ENCODE peak calls at places on chromosomes 1 and 21, in seven cellular contexts. M, X, U, W, Z, T and S are unnamed samples.

GRCh38 chr1:65791860-65792670 is 630 bp upstream of the PDE4B start:
- DNase-seq in M (no peak), X (peak; percentile 38), U (peak; percentile 62), W (no peak), Z (peak; percentile 52), T (no peak), S (no peak)

GRCh38 chr1:41917835-41918449 is 780 bp downstream of the HIVEP3 start:
- DNase-seq in M (peak; percentile 41), X (peak; percentile 56), U (peak; percentile 86), W (peak; percentile 41), Z (peak; percentile 19), T (no peak), S (peak; percentile 38)

GRCh38 chr1:54601730-54602129 is 21.6 kb downstream of the FAM151A start:
- DNase-seq in M (no peak), X (no peak), U (no peak), W (no peak), Z (no peak), T (no peak), S (no peak)

GRCh38 chr1:85654066-85654782 is 54.0 kb downstream of the ZNHIT6 start:
- DNase-seq in M (no peak), X (no peak), U (no peak), W (peak; percentile 35), Z (peak; percentile 39), T (no peak), S (no peak)

GRCh38 chr1:150233359-150234308 is 2.3 kb downstream of the ANP32E start:
- DNase-seq in M (peak; percentile 29), X (no peak), U (peak; percentile 2), W (peak; percentile 9), Z (peak; percentile 31), T (peak; percentile 60), S (peak; percentile 13)

GRCh38 chr1:147771216-147772125 is 11.1 kb upstream of the GJA5 start:
- DNase-seq in M (no peak), X (no peak), U (no peak), W (peak; percentile 72), Z (no peak), T (peak; percentile 41), S (no peak)

GRCh38 chr1:233304489-233305102 is 9.1 kb upstream of the PCNX2 start:
- DNase-seq in M (peak; percentile 68), X (no peak), U (peak; percentile 42), W (peak; percentile 17), Z (peak; percentile 52), T (peak; percentile 74), S (peak; percentile 58)

GRCh38 chr1:185652348-185652747 is 81.8 kb upstream of the HMCN1 start:
- DNase-seq in M (peak; percentile 21), X (no peak), U (no peak), W (no peak), Z (peak; percentile 10), T (peak; percentile 68), S (no peak)

GRCh38 chr21:32298148-32298559 is 501 bp upstream of the MRAP start:
- DNase-seq in M (no peak), X (no peak), U (no peak), W (no peak), Z (peak; percentile 81), T (no peak), S (no peak)

GRCh38 chr1:58047265-58047858 is 499.2 kb downstream of the OMA1 start:
- DNase-seq in M (peak; percentile 14), X (no peak), U (peak; percentile 47), W (no peak), Z (peak; percentile 6), T (peak; percentile 82), S (peak; percentile 45)

GRCh38 chr1:26110731-26111529 is 694 bp upstream of the PDIK1L start:
- DNase-seq in M (peak; percentile 85), X (peak; percentile 71), U (peak; percentile 94), W (peak; percentile 71), Z (peak; percentile 63), T (peak; percentile 80), S (peak; percentile 90)

GRCh38 chr1:19007491-19008441 is 51.3 kb upstream of the IFFO2 start:
- DNase-seq in M (no peak), X (no peak), U (no peak), W (no peak), Z (no peak), T (no peak), S (no peak)

GRCh38 chr1:39639333-39640130 is at the start of gene HEYL:
- DNase-seq in M (peak; percentile 75), X (peak; percentile 92), U (peak; percentile 91), W (no peak), Z (peak; percentile 21), T (no peak), S (peak; percentile 79)

GRCh38 chr21:37670883-37671282 is 245.4 kb downstream of the KCNJ6 start:
- DNase-seq in M (no peak), X (no peak), U (no peak), W (peak; percentile 25), Z (peak; percentile 39), T (no peak), S (no peak)

GRCh38 chr1:37497832-37498231 is 16.7 kb downstream of the MEAF6 start:
- DNase-seq in M (no peak), X (no peak), U (no peak), W (no peak), Z (no peak), T (no peak), S (no peak)

GRCh38 chr1:34762474-34763141 is 3.1 kb downstream of the GJB4 start:
- DNase-seq in M (no peak), X (no peak), U (no peak), W (peak; percentile 59), Z (no peak), T (no peak), S (no peak)

GRCh38 chr1:223175633-223176032 is 32.6 kb upstream of the TLR5 start:
- DNase-seq in M (no peak), X (no peak), U (no peak), W (no peak), Z (no peak), T (no peak), S (no peak)

GRCh38 chr1:147600119-147601111 is 59.1 kb downstream of the BCL9 start:
- DNase-seq in M (no peak), X (no peak), U (no peak), W (peak; percentile 38), Z (peak; percentile 39), T (peak; percentile 44), S (peak; percentile 57)

GRCh38 chr1:195908121-195908520 is 700.1 kb downstream of the KCNT2 start:
- DNase-seq in M (no peak), X (no peak), U (no peak), W (peak; percentile 78), Z (peak; percentile 58), T (no peak), S (no peak)

GRCh38 chr1:43653893-43654292 is 3.9 kb downstream of the KDM4A start:
- DNase-seq in M (no peak), X (no peak), U (no peak), W (no peak), Z (no peak), T (peak; percentile 60), S (no peak)
- H3K79me2 ChIP-seq in M (peaks cover 47% of the 10 kb centered on the region), X (peaks cover 13% of the 10 kb centered on the region), U (peaks cover 51% of the 10 kb centered on the region), W (peaks cover 57% of the 10 kb centered on the region), Z (peaks cover 33% of the 10 kb centered on the region), T (peaks cover 53% of the 10 kb centered on the region), S (peaks cover 63% of the 10 kb centered on the region)

GRCh38 chr1:224325959-224326358 is 4.0 kb downstream of the NVL start:
- DNase-seq in M (no peak), X (no peak), U (no peak), W (no peak), Z (no peak), T (no peak), S (no peak)
- H3K79me2 ChIP-seq in M (peaks cover 77% of the 10 kb centered on the region), X (peaks cover 14% of the 10 kb centered on the region), U (peaks cover 88% of the 10 kb centered on the region), W (peaks cover 77% of the 10 kb centered on the region), Z (peaks cover 43% of the 10 kb centered on the region), T (peaks cover 88% of the 10 kb centered on the region), S (peaks cover 72% of the 10 kb centered on the region)

DNA sequence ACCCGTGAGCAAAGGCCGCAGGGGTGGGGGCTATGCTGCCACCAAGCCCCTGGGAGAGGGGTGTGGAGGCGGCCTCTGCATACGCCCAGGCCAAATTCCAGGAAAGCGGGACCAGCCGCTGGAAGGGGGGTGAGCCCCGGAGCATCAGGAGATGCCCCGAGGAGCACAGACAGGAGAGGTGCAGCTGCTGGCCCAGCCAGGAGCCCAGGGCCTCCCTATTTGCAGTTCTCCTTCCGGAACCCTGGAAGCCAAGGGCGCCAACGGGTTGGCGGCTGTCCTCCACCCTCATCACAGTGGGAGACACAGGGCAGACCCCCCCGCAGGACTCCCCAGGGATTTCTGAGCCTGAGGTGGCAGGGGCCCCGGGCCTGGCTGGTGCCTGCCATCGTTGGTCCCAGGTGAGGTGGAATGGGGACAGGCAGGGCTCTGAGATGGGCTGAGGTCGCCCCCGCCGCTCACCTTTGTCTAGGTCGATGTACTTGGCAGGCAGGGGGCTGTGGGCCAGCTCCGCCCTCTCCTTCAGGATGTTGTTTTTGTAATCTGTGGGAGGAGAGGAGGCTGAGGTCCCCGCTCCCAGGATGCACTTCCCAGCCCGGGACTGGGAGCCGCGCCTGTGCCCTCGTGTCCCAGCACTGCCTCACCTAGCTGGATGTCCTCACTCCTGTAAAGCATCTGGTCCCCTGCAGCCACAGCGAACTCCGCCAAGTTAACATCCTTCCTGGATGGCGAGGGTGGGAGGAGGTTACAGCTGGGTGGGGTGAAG is 4.4 kb upstream of the DVL1 start:
- DNase-seq in M (no peak), X (peak; percentile 82), U (no peak), W (no peak), Z (no peak), T (peak; percentile 52), S (no peak)
- H3K79me2 ChIP-seq in M (no peaks in the 10 kb centered on the region), X (no peaks in the 10 kb centered on the region), U (peaks cover 3% of the 10 kb centered on the region), W (peaks cover 11% of the 10 kb centered on the region), Z (peaks cover 66% of the 10 kb centered on the region), T (peaks cover 3% of the 10 kb centered on the region), S (peaks cover 44% of the 10 kb centered on the region)

GRCh38 chr1:36366091-36366661 is 19.5 kb downstream of the STK40 start:
- DNase-seq in M (no peak), X (peak; percentile 71), U (peak; percentile 78), W (no peak), Z (peak; percentile 55), T (no peak), S (peak; percentile 38)
- H3K79me2 ChIP-seq in M (peaks cover 51% of the 10 kb centered on the region), X (peaks cover 1% of the 10 kb centered on the region), U (peaks cover 21% of the 10 kb centered on the region), W (peaks cover 61% of the 10 kb centered on the region), Z (peaks cover 42% of the 10 kb centered on the region), T (peaks cover 48% of the 10 kb centered on the region), S (peaks cover 82% of the 10 kb centered on the region)

GRCh38 chr1:244835276-244836134 is at the start of gene COX20:
- DNase-seq in M (peak; percentile 95), X (peak; percentile 92), U (peak; percentile 97), W (peak; percentile 86), Z (peak; percentile 91), T (peak; percentile 97), S (peak; percentile 96)

GRCh38 chr1:244834596-244835275 is 722 bp upstream of the COX20 start:
- DNase-seq in M (peak; percentile 94), X (no peak), U (no peak), W (peak; percentile 86), Z (peak; percentile 96), T (peak; percentile 97), S (no peak)

GRCh38 chr1:244836135-244836521 is 670 bp downstream of the COX20 start:
- DNase-seq in M (no peak), X (no peak), U (peak; percentile 27), W (peak; percentile 48), Z (peak; percentile 53), T (no peak), S (peak; percentile 30)

GRCh38 chr1:244837597-244838258 is 2.3 kb downstream of the COX20 start:
- DNase-seq in M (no peak), X (no peak), U (no peak), W (no peak), Z (no peak), T (no peak), S (no peak)

DNA sequence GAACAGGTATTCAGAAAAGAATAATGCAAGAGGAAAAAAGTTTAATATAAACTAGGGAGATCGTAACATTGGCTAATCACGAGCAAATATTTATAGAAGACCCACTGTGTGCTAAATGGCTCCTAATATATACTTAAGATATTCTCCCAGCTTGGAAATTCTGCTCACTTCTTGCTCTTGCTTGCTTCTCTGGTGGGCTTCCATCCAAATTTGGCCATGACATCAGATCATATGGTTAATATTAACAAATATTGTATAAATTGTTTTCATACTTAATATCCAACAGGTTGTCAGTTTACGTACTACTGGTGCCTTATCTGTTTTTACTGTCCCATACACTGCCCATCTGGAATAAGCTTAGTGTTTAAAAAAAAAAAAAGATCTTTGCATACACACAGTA is 1.1 kb downstream of the COX20 start:
- DNase-seq in M (no peak), X (no peak), U (no peak), W (no peak), Z (peak; percentile 47), T (no peak), S (no peak)
- H3K79me2 ChIP-seq in M (peaks cover 61% of the 10 kb centered on the region), X (no peaks in the 10 kb centered on the region), U (peaks cover 60% of the 10 kb centered on the region), W (peaks cover 60% of the 10 kb centered on the region), Z (peaks cover 57% of the 10 kb centered on the region), T (peaks cover 58% of the 10 kb centered on the region), S (peaks cover 53% of the 10 kb centered on the region)